ENCODE peak calls at places on chromosomes 16 and 17, in six cellular contexts. Q, R, A, U, J and I are unnamed samples.

GRCh38 chr17:40121191-40121885 is 433 bp upstream of the MSL1 start:
- DNase-seq in Q (peak; percentile 36), R (peak; percentile 53), A (no peak), U (no peak), J (peak; percentile 77), I (no peak)

GRCh38 chr17:36926226-36926625 is 11.0 kb upstream of the LHX1 start:
- DNase-seq in Q (no peak), R (no peak), A (no peak), U (no peak), J (no peak), I (no peak)

GRCh38 chr17:57170866-57171265 is 85.5 kb upstream of the MSI2 start:
- DNase-seq in Q (no peak), R (no peak), A (no peak), U (no peak), J (no peak), I (no peak)

GRCh38 chr16:66167564-66168291 is 198.8 kb upstream of the CDH5 start:
- DNase-seq in Q (no peak), R (no peak), A (no peak), U (no peak), J (peak; percentile 51), I (no peak)

GRCh38 chr16:50303605-50304466 is 37.5 kb downstream of the ADCY7 start:
- DNase-seq in Q (no peak), R (peak; percentile 22), A (no peak), U (no peak), J (no peak), I (no peak)

GRCh38 chr17:10633738-10634379 is 23.2 kb downstream of the MYH3 start:
- DNase-seq in Q (peak; percentile 23), R (no peak), A (no peak), U (no peak), J (no peak), I (no peak)

GRCh38 chr16:50093607-50094570 is 28.1 kb downstream of the HEATR3 start:
- DNase-seq in Q (no peak), R (peak; percentile 35), A (peak; percentile 63), U (no peak), J (no peak), I (no peak)

GRCh38 chr17:45733781-45734180 is 50.3 kb upstream of the CRHR1 start:
- DNase-seq in Q (no peak), R (no peak), A (no peak), U (no peak), J (no peak), I (no peak)

GRCh38 chr16:35737076-35737475 is 2277.7 kb downstream of the TP53TG3F start:
- DNase-seq in Q (no peak), R (no peak), A (no peak), U (no peak), J (no peak), I (no peak)

GRCh38 chr16:84806256-84806889 is 13.4 kb upstream of the CRISPLD2 start:
- DNase-seq in Q (no peak), R (no peak), A (no peak), U (peak; percentile 89), J (peak; percentile 50), I (no peak)

GRCh38 chr17:36149296-36149820 is 27.1 kb downstream of the TBC1D3B start:
- DNase-seq in Q (no peak), R (no peak), A (no peak), U (peak; percentile 64), J (peak; percentile 31), I (no peak)

GRCh38 chr17:1797323-1797722 is 32.4 kb downstream of the SMYD4 start:
- DNase-seq in Q (no peak), R (no peak), A (no peak), U (no peak), J (no peak), I (no peak)

GRCh38 chr16:68128577-68129305 is 43.6 kb downstream of the NFATC3 start:
- DNase-seq in Q (no peak), R (no peak), A (no peak), U (no peak), J (no peak), I (no peak)

GRCh38 chr17:81092518-81093095 is 57.7 kb downstream of the BAIAP2 start:
- DNase-seq in Q (no peak), R (no peak), A (no peak), U (no peak), J (no peak), I (no peak)

GRCh38 chr16:28041615-28042014 is 21.9 kb downstream of the GSG1L start:
- DNase-seq in Q (no peak), R (no peak), A (no peak), U (no peak), J (no peak), I (no peak)

GRCh38 chr17:69757794-69758430 is 317.1 kb upstream of the KCNJ16 start:
- DNase-seq in Q (no peak), R (no peak), A (no peak), U (peak; percentile 65), J (no peak), I (no peak)